ENCODE peak calls at places on chromosomes 1 and 21, in six cellular contexts. R is HCT116, P is Peyer's patch, C is hepatocyte, I is suprapubic skin, F is left ventricle myocardium inferior. W is an unnamed sample. For H3K9me3 and H3K4me1, the result is how much of the 10 kb centered on the place peaks cover.

GRCh38 chr21:21631961-21632360 is 633.8 kb downstream of the NCAM2 start:
- DNase-seq in F (no peak), I (no peak), P (no peak), C (no peak), R (no peak), W (peak)

GRCh38 chr1:26772687-26773086 is 15.1 kb upstream of the PIGV start:
- DNase-seq in I (no peak), F (no peak), P (no peak), C (no peak), R (no peak), W (no peak)

GRCh38 chr1:195754874-195755273 is 853.4 kb downstream of the KCNT2 start:
- DNase-seq in R (no peak), C (no peak), I (no peak), P (no peak), F (no peak), W (no peak)

GRCh38 chr1:5340560-5341130 is 651.6 kb downstream of the NPHP4 start:
- DNase-seq in P (no peak), F (no peak), C (no peak), R (no peak), I (no peak), W (no peak)

GRCh38 chr1:102434421-102434820 is 437.7 kb upstream of the OLFM3 start:
- DNase-seq in R (peak), I (no peak), C (peak), P (no peak), F (no peak), W (peak)

GRCh38 chr1:199089393-199090122 is 450.7 kb downstream of the PTPRC start:
- DNase-seq in I (no peak), P (no peak), F (no peak), R (no peak), C (no peak), W (peak)

GRCh38 chr1:109265741-109266330 is 16.5 kb downstream of the CELSR2 start:
- DNase-seq in C (no peak), P (no peak), I (no peak), F (no peak), R (no peak), W (no peak)

GRCh38 chr1:50529510-50529909 is 106.3 kb upstream of the DMRTA2 start:
- DNase-seq in C (no peak), I (no peak), F (no peak), R (no peak), P (no peak), W (peak)

GRCh38 chr1:70327306-70328076 is 27.0 kb downstream of the ANKRD13C start:
- DNase-seq in R (peak), C (no peak), F (no peak), P (no peak), I (no peak), W (no peak)

GRCh38 chr1:25911162-25911561 is 4.9 kb upstream of the STMN1 start:
- DNase-seq in R (no peak), P (no peak), C (no peak), F (no peak), I (no peak), W (no peak)

GRCh38 chr1:103177146-103177850 is 69.0 kb upstream of the COL11A1 start:
- DNase-seq in C (no peak), I (no peak), P (no peak), R (no peak), F (no peak), W (no peak)

GRCh38 chr1:21106238-21106637 is 70.5 kb downstream of the EIF4G3 start:
- DNase-seq in P (no peak), R (no peak), F (no peak), I (no peak), C (no peak), W (no peak)

GRCh38 chr1:15101801-15102200 is 51.7 kb upstream of the TMEM51 start:
- DNase-seq in R (no peak), P (no peak), C (no peak), F (no peak), I (no peak), W (no peak)

GRCh38 chr1:94654031-94654430 is 112.5 kb upstream of the F3 start:
- DNase-seq in R (peak), P (no peak), F (no peak), I (no peak), C (peak), W (peak)

GRCh38 chr1:119372493-119373086 is 4.0 kb downstream of the HAO2 start:
- DNase-seq in R (peak), I (no peak), F (no peak), P (no peak), C (peak), W (peak)

GRCh38 chr1:208157769-208158168 is 86.4 kb downstream of the PLXNA2 start:
- DNase-seq in P (no peak), I (no peak), F (no peak), R (no peak), C (no peak), W (no peak)

GRCh38 chr1:62423580-62424242 is 13.1 kb upstream of the USP1 start:
- DNase-seq in R (no peak), F (no peak), C (peak), I (no peak), P (no peak), W (peak)
- H3K4me3 ChIP-seq in R (no peak), F (no peak), C (no peak), I (no peak), P (no peak), W (no peak)

GRCh38 chr1:82059931-82060330 is 259.2 kb downstream of the ADGRL2 start:
- DNase-seq in P (no peak), C (no peak), F (no peak), R (no peak), I (no peak), W (no peak)
- H3K9me3 ChIP-seq in P (under half), C (under half), F (under half), R (under half), I (under half), W (under half)

GRCh38 chr1:204081791-204082513 is 9.0 kb downstream of the SOX13 start:
- DNase-seq in F (no peak), I (no peak), P (no peak), R (no peak), C (no peak), W (no peak)
- H3K4me1 ChIP-seq in F (half or more), I (half or more), P (under half), R (half or more), C (half or more), W (under half)

GRCh38 chr1:19651141-19651737 is 7.1 kb downstream of the NBL1 start:
- DNase-seq in R (no peak), P (peak), C (peak), F (peak), I (no peak), W (no peak)
- H3K4me3 ChIP-seq in R (no peak), P (no peak), C (no peak), F (peak), I (peak), W (no peak)

DNA sequence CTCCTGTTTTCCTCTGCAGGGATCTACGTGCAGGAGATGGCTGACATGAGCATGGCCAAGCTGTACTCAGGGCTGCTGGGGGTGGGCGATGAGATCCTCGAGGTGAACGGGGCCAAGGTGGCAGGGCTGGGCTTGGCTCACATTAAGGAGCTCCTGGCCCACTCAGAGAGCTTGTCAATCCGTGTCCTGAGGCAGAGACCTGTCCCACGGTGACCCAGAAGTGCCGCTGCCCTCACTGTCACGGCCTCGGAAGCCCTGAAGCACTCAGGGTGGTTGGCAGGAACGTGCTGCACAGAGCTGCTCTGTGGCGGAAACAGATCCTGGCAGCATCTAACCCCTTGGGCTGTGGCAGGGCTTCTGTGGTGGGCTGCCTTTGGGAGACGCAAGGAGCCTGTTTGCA is 37.6 kb downstream of the KIAA1614 start:
- DNase-seq in I (no peak), F (no peak), C (no peak), P (no peak), R (no peak), W (no peak)
- H3K9me3 ChIP-seq in I (under half), F (under half), C (under half), P (under half), R (under half), W (under half)

GRCh38 chr1:114344656-114345055 is 166.3 kb downstream of the TRIM33 start:
- DNase-seq in P (no peak), I (no peak), F (no peak), C (no peak), R (no peak), W (no peak)
- H3K4me1 ChIP-seq in P (under half), I (under half), F (under half), C (under half), R (under half), W (under half)

GRCh38 chr1:240801445-240801844 is 189.5 kb upstream of the GREM2 start:
- DNase-seq in F (no peak), I (no peak), P (no peak), C (no peak), R (no peak), W (no peak)
- H3K4me3 ChIP-seq in F (no peak), I (no peak), P (no peak), C (no peak), R (no peak), W (no peak)

GRCh38 chr21:10539956-10540355 is 18.6 kb downstream of the TPTE start:
- DNase-seq in P (no peak), R (no peak), F (no peak), C (no peak), I (no peak), W (no peak)
- H3K9me3 ChIP-seq in P (under half), R (under half), F (half or more), C (under half), I (under half), W (under half)

GRCh38 chr1:9375912-9376311 is 83.2 kb downstream of the SPSB1 start:
- DNase-seq in C (no peak), R (no peak), P (no peak), I (no peak), F (peak), W (no peak)

GRCh38 chr1:9376430-9376829 is 83.7 kb downstream of the SPSB1 start:
- DNase-seq in P (no peak), I (no peak), F (no peak), R (no peak), C (no peak), W (no peak)

GRCh38 chr1:9376886-9377333 is 84.2 kb downstream of the SPSB1 start:
- DNase-seq in C (no peak), I (no peak), P (no peak), F (peak), R (no peak), W (no peak)

GRCh38 chr1:9373614-9374013 is 80.9 kb downstream of the SPSB1 start:
- DNase-seq in F (no peak), C (no peak), I (no peak), R (no peak), P (no peak), W (no peak)

DNA sequence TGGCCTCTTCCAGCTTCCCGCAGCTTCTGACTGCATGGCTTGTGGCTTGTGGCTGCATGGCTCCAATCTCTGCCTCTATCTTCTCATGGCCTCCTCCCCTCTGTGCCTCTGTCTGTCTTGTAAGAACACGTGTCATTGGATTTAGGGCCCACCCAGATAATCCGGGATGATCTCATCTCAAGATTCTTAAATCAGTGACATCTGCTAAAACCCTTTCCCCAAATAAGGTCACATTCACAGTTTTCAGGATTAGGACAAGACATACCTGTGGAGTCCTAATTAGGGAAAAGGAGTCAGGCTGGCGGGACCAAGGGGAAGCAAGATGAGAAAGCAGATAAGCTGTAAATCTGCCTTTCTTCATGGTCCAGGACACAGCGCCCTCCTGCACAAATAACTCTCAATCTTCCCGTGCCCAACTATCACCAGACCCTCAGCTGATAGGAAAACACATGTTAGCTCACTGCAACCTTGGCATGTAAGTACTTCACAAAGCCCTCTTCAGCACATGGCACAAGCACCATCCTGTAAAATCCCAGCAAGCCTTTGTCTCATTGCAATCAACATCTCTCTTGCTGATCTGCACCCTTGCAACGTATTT is 82.2 kb downstream of the SPSB1 start:
- DNase-seq in C (no peak), R (no peak), F (no peak), I (no peak), P (no peak), W (no peak)
- H3K4me1 ChIP-seq in C (under half), R (under half), F (half or more), I (under half), P (under half), W (under half)

GRCh38 chr1:10692401-10693021 is 103.9 kb downstream of the CASZ1 start:
- DNase-seq in F (no peak), R (peak), I (no peak), P (peak), C (peak), W (peak)
- H3K4me3 ChIP-seq in F (peak), R (no peak), I (peak), P (no peak), C (peak), W (peak)

W was measured in small intestine.